ENCODE peak calls at places on chromosomes 2 and 18, in five cellular contexts. V is MV-4-11; K is activated naive CD8-positive, alpha-beta T cell treated with anti-CD3 and anti-CD28 coated beads, Interleukin-2, amount 50 U/mL, for 16 hours; I is A172; E is GOT3. R is an unnamed sample.

GRCh38 chr2:57881998-57882884 is 164.4 kb upstream of the VRK2 start:
- DNase-seq in V (no peak), K (no peak), I (peak; percentile 85), E (no peak), R (peak; percentile 40)

GRCh38 chr18:76493213-76494107 is 1.6 kb downstream of the ZNF516 start:
- DNase-seq in V (no peak), K (no peak), I (no peak), E (no peak), R (no peak)

GRCh38 chr2:133303150-133303549 is 265.1 kb downstream of the NCKAP5 start:
- DNase-seq in V (no peak), K (no peak), I (peak; percentile 5), E (no peak), R (no peak)

GRCh38 chr2:48419884-48420511 is 110.0 kb upstream of the STON1 start:
- DNase-seq in V (no peak), K (no peak), I (no peak), E (no peak), R (no peak)

GRCh38 chr2:204298426-204298825 is 246.8 kb upstream of the PARD3B start:
- DNase-seq in V (no peak), K (no peak), I (no peak), E (no peak), R (no peak)

GRCh38 chr2:73984922-73985317 is 210 bp downstream of the TET3 start:
- DNase-seq in V (no peak), K (no peak), I (no peak), E (no peak), R (no peak)

GRCh38 chr2:108965540-108966299 is 23.3 kb downstream of the EDAR start:
- DNase-seq in V (no peak), K (peak; percentile 20), I (no peak), E (no peak), R (no peak)

GRCh38 chr2:212905640-212906201 is 245.7 kb downstream of the IKZF2 start:
- DNase-seq in V (no peak), K (no peak), I (peak; percentile 67), E (no peak), R (no peak)

GRCh38 chr2:73821227-73821626 is 7.5 kb upstream of the STAMBP start:
- DNase-seq in V (no peak), K (no peak), I (no peak), E (no peak), R (no peak)

GRCh38 chr2:191927991-191928390 is 81.1 kb upstream of the CAVIN2 start:
- DNase-seq in V (peak; percentile 39), K (no peak), I (peak; percentile 62), E (no peak), R (no peak)

GRCh38 chr2:206736935-206737334 is 18.7 kb upstream of the DYTN start:
- DNase-seq in V (no peak), K (no peak), I (no peak), E (no peak), R (no peak)

GRCh38 chr2:64348386-64349142 is 105.4 kb upstream of the LGALSL start:
- DNase-seq in V (no peak), K (no peak), I (no peak), E (no peak), R (no peak)

GRCh38 chr2:10844083-10844482 is 31.5 kb upstream of the PDIA6 start:
- DNase-seq in V (no peak), K (no peak), I (peak; percentile 89), E (peak; percentile 36), R (no peak)

GRCh38 chr2:70087703-70088507 is 628 bp downstream of the PCBP1 start:
- DNase-seq in V (peak; percentile 11), K (peak; percentile 14), I (peak; percentile 43), E (no peak), R (peak; percentile 57)

GRCh38 chr2:224638338-224638823 is 53.2 kb upstream of the CUL3 start:
- DNase-seq in V (peak; percentile 52), K (no peak), I (no peak), E (no peak), R (no peak)

GRCh38 chr2:112646102-112646719 is 472 bp downstream of the SLC20A1 start:
- DNase-seq in V (no peak), K (no peak), I (no peak), E (no peak), R (no peak)

GRCh38 chr2:20622731-20623130 is 28.2 kb downstream of the HS1BP3 start:
- DNase-seq in V (no peak), K (no peak), I (no peak), E (no peak), R (no peak)

GRCh38 chr18:75283758-75284157 is 73.2 kb downstream of the TSHZ1 start:
- DNase-seq in V (no peak), K (no peak), I (no peak), E (no peak), R (no peak)

GRCh38 chr2:50863856-50864255 is 168.1 kb downstream of the NRXN1 start:
- DNase-seq in V (no peak), K (no peak), I (no peak), E (no peak), R (no peak)

GRCh38 chr2:57549642-57550102 is 496.9 kb upstream of the VRK2 start:
- DNase-seq in V (peak; percentile 95), K (no peak), I (peak; percentile 17), E (no peak), R (peak; percentile 7)

GRCh38 chr2:200048421-200048820 is 93.0 kb downstream of the MAIP1 start:
- DNase-seq in V (no peak), K (no peak), I (no peak), E (no peak), R (no peak)

GRCh38 chr2:5125017-5125730 is 567.0 kb upstream of the SOX11 start:
- DNase-seq in V (no peak), K (no peak), I (no peak), E (no peak), R (no peak)

GRCh38 chr2:207474871-207475485 is 54.8 kb upstream of the CREB1 start:
- DNase-seq in V (peak; percentile 46), K (peak; percentile 20), I (peak; percentile 41), E (no peak), R (peak; percentile 46)

GRCh38 chr2:88451647-88452150 is 794 bp downstream of the FOXI3 start:
- DNase-seq in V (no peak), K (no peak), I (no peak), E (no peak), R (no peak)

GRCh38 chr18:2657788-2658458 is 2.4 kb downstream of the SMCHD1 start:
- DNase-seq in V (peak; percentile 88), K (no peak), I (peak; percentile 46), E (no peak), R (peak; percentile 34)

GRCh38 chr2:99865217-99865569 is 277.2 kb downstream of the AFF3 start:
- DNase-seq in V (no peak), K (no peak), I (no peak), E (no peak), R (no peak)

GRCh38 chr2:119852214-119852613 is 92.5 kb downstream of the PTPN4 start:
- DNase-seq in V (no peak), K (no peak), I (no peak), E (no peak), R (no peak)

GRCh38 chr18:22604390-22604985 is 186.8 kb upstream of the CTAGE1 start:
- DNase-seq in V (no peak), K (no peak), I (no peak), E (no peak), R (no peak)

GRCh38 chr18:181711-182110 is 23.4 kb downstream of the USP14 start:
- DNase-seq in V (no peak), K (no peak), I (no peak), E (no peak), R (no peak)

GRCh38 chr2:225122007-225122406 is 79.7 kb upstream of the DOCK10 start:
- DNase-seq in V (no peak), K (no peak), I (no peak), E (no peak), R (no peak)

GRCh38 chr2:136122654-136123053 is 4.7 kb upstream of the CXCR4 start:
- DNase-seq in V (peak; percentile 90), K (no peak), I (no peak), E (no peak), R (no peak)

GRCh38 chr2:17628349-17629261 is 88.1 kb downstream of the VSNL1 start:
- DNase-seq in V (no peak), K (no peak), I (peak; percentile 54), E (no peak), R (no peak)

GRCh38 chr2:48600204-48600813 is 17.3 kb upstream of the GTF2A1L start:
- DNase-seq in V (peak; percentile 31), K (no peak), I (peak; percentile 54), E (no peak), R (peak; percentile 28)

GRCh38 chr2:222882484-222882928 is 21.7 kb downstream of the ACSL3 start:
- DNase-seq in V (no peak), K (no peak), I (no peak), E (no peak), R (no peak)

GRCh38 chr2:224324604-224325003 is 77.3 kb downstream of the FAM124B start:
- DNase-seq in V (no peak), K (no peak), I (no peak), E (no peak), R (no peak)

GRCh38 chr18:74994502-74995403 is 214.2 kb downstream of the PTGR3 start:
- DNase-seq in V (peak; percentile 58), K (no peak), I (peak; percentile 8), E (no peak), R (no peak)

GRCh38 chr2:41723531-41723930 is 324.3 kb upstream of the PKDCC start:
- DNase-seq in V (no peak), K (no peak), I (no peak), E (no peak), R (no peak)

R was measured in HTR-8/SVneo.